ENCODE peak calls at places on chromosomes 16 and 17, in eight cellular contexts. K is CD4-positive, alpha-beta memory T cell; P is mammary epithelial cell; V is cardiac muscle cell; Y is heart left ventricle; G is pancreas; X is lower lobe of right lung; T is H1. F is an unnamed sample. For H3K4me1, the result is how much of the 10 kb centered on the place peaks cover.

GRCh38 chr17:14557482-14557881 is 256.6 kb downstream of the HS3ST3B1 start:
- DNase-seq in K (no peak), P (no peak), V (no peak), Y (no peak), G (no peak), X (no peak), T (no peak), F (no peak)

GRCh38 chr17:45312477-45313418 is 4.1 kb downstream of the MAP3K14 start:
- DNase-seq in K (peak), P (no peak), V (no peak), Y (no peak), G (no peak), X (no peak), T (no peak), F (no peak)

GRCh38 chr17:45144199-45145034 is 3.9 kb upstream of the HEXIM1 start:
- DNase-seq in K (no peak), P (no peak), V (peak), Y (peak), G (peak), X (peak), T (peak), F (no peak)

GRCh38 chr17:49362723-49363117 is 670 bp upstream of the ZNF652 start:
- DNase-seq in K (no peak), P (no peak), V (no peak), Y (no peak), G (no peak), X (no peak), T (no peak), F (no peak)

GRCh38 chr17:78745407-78746088 is 36.5 kb downstream of the CYTH1 start:
- DNase-seq in K (peak), P (no peak), V (peak), Y (no peak), G (no peak), X (no peak), T (no peak), F (no peak)

GRCh38 chr17:5770556-5771270 is 186.4 kb upstream of the NLRP1 start:
- DNase-seq in K (no peak), P (no peak), V (no peak), Y (no peak), G (no peak), X (no peak), T (peak), F (no peak)

GRCh38 chr16:21169249-21169981 is 10.9 kb downstream of the LDAF1 start:
- DNase-seq in K (no peak), P (peak), V (no peak), Y (no peak), G (no peak), X (no peak), T (no peak), F (no peak)

GRCh38 chr16:78906135-78906534 is 694.4 kb downstream of the MAF start:
- DNase-seq in K (no peak), P (no peak), V (no peak), Y (no peak), G (no peak), X (no peak), T (no peak), F (peak)

GRCh38 chr17:63082952-63083351 is 116.9 kb downstream of the TANC2 start:
- DNase-seq in K (no peak), P (peak), V (no peak), Y (no peak), G (no peak), X (no peak), T (no peak), F (no peak)

GRCh38 chr17:17691468-17692263 is 10.4 kb downstream of the RAI1 start:
- DNase-seq in K (no peak), P (no peak), V (no peak), Y (no peak), G (no peak), X (no peak), T (no peak), F (no peak)

GRCh38 chr17:32570081-32570396 is 83.2 kb downstream of the CDK5R1 start:
- DNase-seq in K (no peak), P (no peak), V (no peak), Y (no peak), G (no peak), X (no peak), T (no peak), F (no peak)

GRCh38 chr17:37815516-37815915 is 70.7 kb upstream of the HNF1B start:
- DNase-seq in K (no peak), P (no peak), V (no peak), Y (no peak), G (no peak), X (no peak), T (no peak), F (no peak)

GRCh38 chr17:37816951-37817350 is 72.1 kb upstream of the HNF1B start:
- DNase-seq in K (no peak), P (no peak), V (no peak), Y (no peak), G (no peak), X (no peak), T (no peak), F (no peak)

GRCh38 chr17:37821025-37821713 is 76.3 kb upstream of the HNF1B start:
- DNase-seq in K (no peak), P (peak), V (peak), Y (no peak), G (no peak), X (no peak), T (no peak), F (no peak)

GRCh38 chr17:37820313-37821024 is 75.6 kb upstream of the HNF1B start:
- DNase-seq in K (no peak), P (no peak), V (no peak), Y (no peak), G (no peak), X (no peak), T (no peak), F (no peak)

DNA sequence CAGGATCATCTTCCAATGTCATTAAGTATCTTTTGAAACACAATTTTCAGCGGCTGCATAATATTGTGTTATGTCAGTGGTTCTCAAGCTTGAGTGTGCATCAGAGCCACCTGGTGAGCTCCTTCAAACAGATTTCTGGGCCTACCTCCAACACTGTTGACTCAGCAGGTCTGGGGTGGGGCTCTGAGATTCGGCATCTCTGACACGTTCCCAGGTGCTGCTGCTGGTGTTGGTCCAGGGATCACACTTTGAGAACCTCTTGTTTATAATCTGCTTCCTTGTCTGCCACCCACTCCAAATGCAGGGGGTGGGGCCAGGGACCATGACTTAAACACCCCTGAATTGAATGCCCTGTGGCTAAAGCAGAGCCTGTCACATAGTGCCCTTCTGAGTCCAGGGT is 73.8 kb upstream of the HNF1B start:
- DNase-seq in K (no peak), P (peak), V (no peak), Y (no peak), G (peak), X (peak), T (no peak), F (no peak)
- H3K4me1 ChIP-seq in K (under half), P (under half), V (under half), Y (under half), G (under half), X (under half), T (under half), F (under half)

GRCh38 chr17:67328026-67328425 is 38.4 kb downstream of the PSMD12 start:
- DNase-seq in K (no peak), P (no peak), V (no peak), Y (no peak), G (no peak), X (no peak), T (no peak), F (no peak)

GRCh38 chr17:67326440-67326839 is 39.9 kb downstream of the PSMD12 start:
- DNase-seq in K (no peak), P (no peak), V (no peak), Y (no peak), G (no peak), X (no peak), T (no peak), F (no peak)

GRCh38 chr17:67322039-67322787 is 44.2 kb downstream of the PSMD12 start:
- DNase-seq in K (no peak), P (peak), V (no peak), Y (no peak), G (no peak), X (no peak), T (no peak), F (peak)

GRCh38 chr17:67324330-67324729 is 42.0 kb downstream of the PSMD12 start:
- DNase-seq in K (no peak), P (no peak), V (no peak), Y (no peak), G (no peak), X (no peak), T (no peak), F (no peak)

GRCh38 chr17:67323445-67323844 is 42.9 kb downstream of the PSMD12 start:
- DNase-seq in K (no peak), P (no peak), V (no peak), Y (no peak), G (no peak), X (no peak), T (no peak), F (no peak)
- H3K27ac ChIP-seq in K (no peak), P (no peak), V (no peak), Y (no peak), G (no peak), X (no peak), T (no peak), F (no peak)

DNA sequence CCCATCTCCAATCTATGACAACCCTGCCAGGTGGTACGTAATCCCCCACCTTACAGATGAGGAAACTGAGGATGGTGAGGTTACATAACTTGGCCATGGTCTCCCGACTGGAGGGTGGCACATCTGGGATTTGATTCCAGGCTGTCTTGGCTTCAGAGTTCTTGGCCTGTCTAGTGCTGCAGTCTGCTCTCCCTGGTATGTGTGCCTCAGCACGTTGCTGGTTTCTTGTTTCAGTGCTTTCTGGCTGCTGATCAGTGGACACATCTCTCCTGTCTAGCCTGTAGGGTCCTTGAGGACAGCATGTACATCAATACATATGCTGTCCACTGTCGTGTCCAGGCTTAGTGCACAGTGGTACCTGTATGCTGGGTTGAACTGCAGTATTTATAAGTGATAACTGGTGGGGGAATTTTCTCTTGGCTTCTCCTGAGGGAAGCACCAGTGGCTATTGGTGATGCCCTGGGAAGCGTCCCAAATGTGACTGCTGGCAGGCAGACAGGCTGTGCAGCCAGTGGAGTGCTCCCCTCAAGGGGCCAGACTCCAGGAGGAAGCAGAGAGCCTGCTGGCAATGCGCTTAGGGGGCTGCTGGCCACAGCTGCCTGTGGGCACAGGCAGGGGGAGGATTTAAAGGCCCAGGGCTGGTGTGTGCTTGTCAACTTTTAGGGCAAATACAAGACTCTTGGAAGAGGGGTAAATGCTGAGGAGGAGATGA is 14.4 kb downstream of the CTRL start:
- DNase-seq in K (no peak), P (no peak), V (no peak), Y (peak), G (no peak), X (peak), T (no peak), F (no peak)
- H3K4me1 ChIP-seq in K (under half), P (under half), V (under half), Y (half or more), G (under half), X (under half), T (under half), F (under half)

GRCh38 chr16:68406458-68407041 is 41.8 kb downstream of the SMPD3 start:
- DNase-seq in K (no peak), P (no peak), V (no peak), Y (no peak), G (no peak), X (peak), T (no peak), F (no peak)
- H3K27ac ChIP-seq in K (no peak), P (no peak), V (no peak), Y (no peak), G (no peak), X (no peak), T (no peak), F (no peak)

GRCh38 chr16:84823926-84824325 is 4.1 kb downstream of the CRISPLD2 start:
- DNase-seq in K (no peak), P (no peak), V (no peak), Y (no peak), G (no peak), X (no peak), T (no peak), F (no peak)
- H3K4me1 ChIP-seq in K (under half), P (under half), V (under half), Y (under half), G (under half), X (under half), T (under half), F (under half)

GRCh38 chr17:42553161-42553818 is 567 bp downstream of the HSD17B1 start:
- DNase-seq in K (no peak), P (peak), V (peak), Y (peak), G (no peak), X (no peak), T (no peak), F (no peak)
- H3K27ac ChIP-seq in K (no peak), P (peak), V (no peak), Y (no peak), G (no peak), X (peak), T (no peak), F (no peak)

GRCh38 chr16:2954647-2955381 is 9.3 kb upstream of the KREMEN2 start:
- DNase-seq in K (no peak), P (no peak), V (no peak), Y (peak), G (no peak), X (no peak), T (no peak), F (no peak)

GRCh38 chr16:2955438-2955778 is 8.7 kb upstream of the KREMEN2 start:
- DNase-seq in K (no peak), P (no peak), V (no peak), Y (peak), G (no peak), X (no peak), T (no peak), F (no peak)

GRCh38 chr16:2954228-2954627 is 9.8 kb upstream of the KREMEN2 start:
- DNase-seq in K (no peak), P (no peak), V (no peak), Y (no peak), G (no peak), X (no peak), T (no peak), F (no peak)

GRCh38 chr16:2952679-2953078 is 11.4 kb upstream of the KREMEN2 start:
- DNase-seq in K (no peak), P (no peak), V (no peak), Y (peak), G (no peak), X (no peak), T (no peak), F (no peak)

GRCh38 chr16:2953706-2954105 is 10.4 kb upstream of the KREMEN2 start:
- DNase-seq in K (no peak), P (no peak), V (no peak), Y (peak), G (no peak), X (no peak), T (no peak), F (no peak)
- H3K4me1 ChIP-seq in K (under half), P (under half), V (under half), Y (under half), G (under half), X (under half), T (under half), F (under half)

DNA sequence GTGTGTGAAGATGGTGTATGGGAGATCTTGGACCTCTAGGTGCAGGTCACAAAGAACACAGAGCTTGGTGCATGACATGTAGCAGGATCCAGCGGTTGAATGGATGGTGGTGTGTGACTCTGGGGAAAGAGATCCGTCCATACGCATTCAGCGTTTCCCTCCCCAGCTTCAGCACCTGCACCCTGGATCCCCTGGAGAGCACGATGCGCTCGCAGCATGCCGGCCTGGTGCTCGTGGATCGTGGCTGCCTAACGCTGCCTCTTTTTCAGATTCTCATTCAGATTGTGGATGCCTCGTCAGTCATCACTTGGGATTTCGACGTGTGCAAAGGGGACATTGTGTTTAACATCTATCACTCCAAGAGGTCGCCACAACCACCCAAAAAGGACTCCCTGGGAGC is 70.9 kb downstream of the SEC14L1 start:
- DNase-seq in K (no peak), P (no peak), V (no peak), Y (no peak), G (no peak), X (no peak), T (no peak), F (no peak)
- H3K27ac ChIP-seq in K (no peak), P (no peak), V (peak), Y (no peak), G (no peak), X (no peak), T (no peak), F (no peak)

DNA sequence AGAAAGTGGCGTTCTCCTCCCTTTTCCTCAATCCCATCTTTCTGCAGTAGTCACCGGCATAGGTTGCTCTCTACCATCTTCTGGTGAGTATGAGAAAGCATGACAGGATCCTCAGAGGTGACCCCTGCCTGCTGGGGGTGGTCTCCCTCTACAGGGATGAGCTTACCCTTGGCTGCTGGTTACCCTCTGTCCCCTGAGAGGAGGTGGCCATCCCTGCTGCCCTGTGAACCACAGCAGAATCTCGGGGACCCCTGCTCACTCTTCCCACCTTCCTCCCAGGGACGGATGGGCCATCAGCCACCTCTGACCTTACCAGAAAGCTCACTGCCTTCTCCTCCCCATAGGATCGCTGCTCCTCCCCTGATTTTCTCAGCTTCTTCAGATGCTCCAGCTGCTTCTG is 7.8 kb downstream of the MEFV start:
- DNase-seq in K (no peak), P (no peak), V (no peak), Y (no peak), G (no peak), X (no peak), T (no peak), F (no peak)
- H3K4me1 ChIP-seq in K (under half), P (under half), V (under half), Y (under half), G (under half), X (under half), T (under half), F (under half)

F was measured in iPS DF 6.9.